ENCODE peak calls at places on chromosomes 4 and X, in eight cellular contexts. P is lower leg skin, D is H1, V is HCT116, J is erythroblast, H is tibial nerve, K is body of pancreas, I is uterus. X is an unnamed sample.

GRCh38 chr4:14800977-14801376 is 201.3 kb upstream of the CPEB2 start:
- DNase-seq in V (no peak), K (no peak), I (no peak), D (no peak), J (no peak), P (no peak), H (no peak), X (no peak)

GRCh38 chrX:47172971-47173792 is 20.4 kb upstream of the UBA1 start:
- DNase-seq in V (no peak), H (no peak), K (no peak), J (no peak), I (peak), D (no peak), P (peak), X (no peak)

GRCh38 chr4:25551608-25552007 is 104.0 kb upstream of the SLC34A2 start:
- DNase-seq in H (no peak), P (peak), D (no peak), K (no peak), J (no peak), I (no peak), V (no peak), X (no peak)

GRCh38 chr4:96293806-96294205 is 453.9 kb downstream of the PDHA2 start:
- DNase-seq in P (no peak), H (no peak), I (no peak), J (peak), V (no peak), K (no peak), D (no peak), X (no peak)

GRCh38 chrX:56228914-56229313 is 3.2 kb upstream of the KLF8 start:
- DNase-seq in H (no peak), J (no peak), I (no peak), P (no peak), K (no peak), V (no peak), D (no peak), X (no peak)

GRCh38 chr4:140116442-140117104 is 37.4 kb downstream of the MAML3 start:
- DNase-seq in I (no peak), H (no peak), K (no peak), J (no peak), D (no peak), V (no peak), P (no peak), X (no peak)

GRCh38 chr4:113080050-113080449 is 30.6 kb downstream of the ANK2 start:
- DNase-seq in P (no peak), D (no peak), J (no peak), H (no peak), I (no peak), V (no peak), K (no peak), X (no peak)

GRCh38 chr4:4477796-4478195 is 64.1 kb downstream of the STX18 start:
- DNase-seq in K (no peak), D (no peak), P (no peak), H (no peak), V (no peak), I (no peak), J (no peak), X (no peak)

GRCh38 chr4:23945521-23946017 is 55.7 kb upstream of the PPARGC1A start:
- DNase-seq in P (peak), V (no peak), K (peak), H (no peak), D (no peak), J (no peak), I (no peak), X (peak)

GRCh38 chr4:2008921-2009650 is at the start of gene NELFA:
- DNase-seq in I (peak), K (peak), P (peak), V (peak), D (peak), J (peak), H (peak), X (peak)
- TF ChIP-seq POLR2A in I (peak), K (peak), P (no peak), V (peak), D (peak), J (peak), H (peak), X (peak)

DNA sequence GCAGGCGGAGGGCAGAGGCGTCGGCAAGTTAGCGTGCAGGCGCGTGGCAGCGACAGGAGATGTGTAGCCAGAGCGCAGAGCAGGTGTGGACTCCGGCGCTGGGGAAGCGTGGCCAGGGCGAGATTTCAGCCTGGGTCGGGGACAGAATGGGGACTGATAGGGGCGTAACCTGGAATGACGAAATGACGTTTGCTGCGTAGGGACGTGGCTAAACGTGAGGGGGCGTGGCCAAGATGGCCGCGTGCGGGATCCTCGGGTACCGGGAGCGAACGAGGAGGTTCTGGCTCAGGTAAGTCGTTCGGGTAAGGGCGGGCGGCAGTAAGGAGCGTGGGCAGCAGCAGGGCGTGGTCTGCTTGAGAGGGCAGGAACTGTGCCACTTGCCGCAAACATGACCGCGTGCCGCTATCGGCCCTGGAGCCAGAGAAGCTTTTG is 10.9 kb upstream of the CLTRN start:
- DNase-seq in K (peak), J (peak), I (peak), D (peak), P (peak), H (peak), V (peak), X (peak)
- TF ChIP-seq POLR2A in K (no peak), J (peak), I (no peak), D (no peak), P (no peak), H (peak), V (no peak), X (peak)

GRCh38 chr4:69849297-69849696 is 10.6 kb downstream of the SULT1E1 start:
- DNase-seq in J (no peak), V (no peak), D (no peak), P (no peak), I (no peak), H (no peak), K (no peak), X (no peak)
- TF ChIP-seq POLR2A in J (no peak), V (no peak), D (no peak), P (no peak), I (no peak), H (no peak), K (no peak), X (no peak)

DNA sequence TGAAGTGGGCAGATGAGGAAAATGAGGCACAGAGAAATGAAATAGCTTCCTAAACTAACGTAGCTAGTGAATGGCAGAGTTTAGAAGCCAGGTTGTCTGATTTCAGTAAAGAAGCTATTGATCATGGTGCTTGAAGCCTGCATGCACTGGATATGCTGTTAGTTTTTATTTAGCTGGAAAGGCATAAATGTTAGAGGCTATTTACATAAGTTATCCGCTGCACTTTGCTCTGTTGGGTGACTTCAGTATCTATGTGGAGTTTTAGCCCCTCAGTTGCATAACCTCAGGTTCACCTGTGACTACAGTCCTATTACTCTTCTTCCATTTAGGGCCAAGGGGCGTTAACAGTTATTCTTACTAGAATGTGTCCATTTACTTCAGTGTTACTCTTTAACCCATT is 522.4 kb upstream of the RPS6KA3 start:
- DNase-seq in J (no peak), P (no peak), V (no peak), K (no peak), H (no peak), D (no peak), I (no peak), X (no peak)
- TF ChIP-seq POLR2A in J (no peak), P (no peak), V (no peak), K (no peak), H (no peak), D (no peak), I (no peak), X (no peak)

GRCh38 chr4:148101235-148101634 is 341.0 kb downstream of the NR3C2 start:
- DNase-seq in I (no peak), J (no peak), P (no peak), H (no peak), K (no peak), D (no peak), V (no peak), X (no peak)
- TF ChIP-seq POLR2A in I (no peak), J (no peak), P (no peak), H (no peak), K (no peak), D (no peak), V (no peak), X (no peak)

GRCh38 chr4:185534850-185535761 is at the start of gene PDLIM3:
- DNase-seq in I (peak), P (peak), K (peak), J (no peak), V (peak), D (peak), H (no peak), X (peak)
- TF ChIP-seq POLR2A in I (peak), P (no peak), K (peak), J (no peak), V (peak), D (no peak), H (peak), X (peak)

GRCh38 chrX:1511829-1512228 is 25.2 kb downstream of the P2RY8 start:
- DNase-seq in P (peak), V (no peak), J (no peak), I (no peak), K (no peak), D (no peak), H (no peak), X (no peak)

GRCh38 chrX:1502853-1503252 is 34.1 kb downstream of the P2RY8 start:
- DNase-seq in D (no peak), H (no peak), P (no peak), K (no peak), V (no peak), I (no peak), J (no peak), X (no peak)

GRCh38 chrX:1506916-1507315 is 30.1 kb downstream of the P2RY8 start:
- DNase-seq in P (peak), I (no peak), V (no peak), J (no peak), K (no peak), D (no peak), H (no peak), X (no peak)

GRCh38 chrX:1511150-1511549 is 25.8 kb downstream of the P2RY8 start:
- DNase-seq in H (no peak), D (no peak), I (no peak), J (no peak), K (no peak), P (peak), V (no peak), X (no peak)

GRCh38 chrX:1507511-1508463 is 29.2 kb downstream of the P2RY8 start:
- DNase-seq in H (no peak), P (peak), J (no peak), K (no peak), V (no peak), D (no peak), I (no peak), X (no peak)
- TF ChIP-seq POLR2A in H (no peak), P (no peak), J (no peak), K (no peak), V (no peak), D (no peak), I (no peak), X (no peak)

DNA sequence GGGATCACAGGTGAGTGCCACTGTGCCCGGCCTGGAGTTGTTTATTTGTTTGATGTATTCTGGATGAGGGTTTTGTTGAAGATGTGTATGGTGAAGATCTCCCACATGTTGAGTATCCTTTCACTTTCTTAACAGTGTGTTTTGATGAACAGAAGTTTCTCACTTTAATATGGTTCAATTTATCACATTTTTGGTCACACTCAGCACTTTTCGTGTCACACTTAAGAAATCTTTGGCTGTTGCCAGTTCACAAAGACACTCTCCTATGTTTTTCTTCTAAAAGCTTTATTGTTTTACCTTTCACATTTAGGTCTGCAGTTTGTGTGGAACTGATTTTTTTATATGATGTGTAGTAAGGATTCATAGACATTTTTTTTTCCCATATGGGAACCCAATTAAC is 16.6 kb upstream of the ZNF185 start:
- DNase-seq in P (no peak), K (no peak), I (no peak), D (no peak), V (no peak), J (no peak), H (no peak), X (no peak)
- TF ChIP-seq POLR2A in P (no peak), K (no peak), I (no peak), D (no peak), V (no peak), J (no peak), H (no peak), X (no peak)

GRCh38 chr4:184168406-184169019 is 49.2 kb downstream of the ENPP6 start:
- DNase-seq in K (peak), V (peak), P (peak), J (peak), H (peak), D (peak), I (peak), X (peak)
- TF ChIP-seq POLR2A in K (no peak), V (no peak), P (no peak), J (no peak), H (no peak), D (no peak), I (no peak), X (no peak)

DNA sequence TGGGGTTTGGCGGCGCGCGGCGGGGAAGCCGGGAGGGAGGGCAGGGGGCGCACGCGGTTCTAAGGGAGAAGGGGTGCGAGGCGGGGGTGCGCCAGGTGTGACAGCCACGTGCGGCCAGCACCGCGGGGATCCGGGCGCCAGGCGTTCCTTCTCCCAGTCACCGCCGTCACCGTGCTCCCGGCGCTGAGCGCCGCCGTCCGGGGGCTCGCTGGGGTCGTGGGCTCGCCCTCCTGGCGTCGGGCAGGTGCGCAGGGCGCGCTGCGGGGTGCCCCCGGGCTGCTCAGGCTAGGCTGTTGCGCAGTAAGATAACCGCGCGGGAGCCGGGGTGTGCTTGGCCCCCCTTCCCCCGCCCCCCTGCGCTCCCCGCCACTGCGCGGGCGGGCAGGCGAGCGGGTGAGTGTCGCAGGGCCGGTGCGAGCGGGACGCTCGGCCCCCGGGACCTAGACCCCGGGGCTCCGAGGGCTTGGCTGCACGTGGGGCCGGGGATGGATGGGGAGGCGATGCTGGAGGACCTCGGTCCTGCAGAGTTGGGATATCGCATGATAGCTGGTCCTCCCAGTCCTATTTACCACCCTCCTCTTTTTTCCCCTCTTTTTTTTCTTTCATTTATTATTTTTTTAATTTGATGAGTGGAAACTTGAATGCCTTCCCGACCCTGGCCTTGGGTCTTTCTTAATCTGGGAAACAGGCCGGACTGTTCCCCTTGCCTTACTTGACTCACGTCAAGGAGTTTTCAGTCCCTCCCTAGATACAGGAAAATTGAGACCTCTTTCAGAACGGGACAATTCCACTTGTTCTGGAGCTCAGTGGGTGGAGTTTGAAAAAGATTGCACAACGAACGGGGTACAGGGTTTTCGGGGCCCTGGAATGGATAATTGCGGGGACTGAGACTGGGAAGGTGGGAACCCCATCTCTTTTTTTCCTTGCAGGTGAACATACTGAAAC is 797 bp downstream of the TXLNG start:
- DNase-seq in I (peak), D (peak), K (peak), H (no peak), P (peak), J (peak), V (no peak), X (no peak)
- TF ChIP-seq POLR2A in I (no peak), D (no peak), K (no peak), H (no peak), P (no peak), J (no peak), V (no peak), X (no peak)